ENCODE peak calls at places on chromosome 13, in four cellular contexts. D, S, K and G are unnamed samples.
A peak's percentile ranks its signal among the peaks of the same experiment; 100 is the strongest.

GRCh38 chr13:75875450-75875849 is 239.3 kb downstream of the LMO7 start:
- DNase-seq in D (no peak), S (no peak), K (no peak), G (no peak)

GRCh38 chr13:39266426-39266825 is 228.2 kb downstream of the NHLRC3 start:
- DNase-seq in D (no peak), S (no peak), K (no peak), G (no peak)

GRCh38 chr13:44414771-44415170 is 41.1 kb downstream of the SERP2 start:
- DNase-seq in D (no peak), S (no peak), K (no peak), G (no peak)

GRCh38 chr13:29386246-29386645 is 209.2 kb downstream of the SLC7A1 start:
- DNase-seq in D (no peak), S (no peak), K (no peak), G (no peak)

GRCh38 chr13:72970956-72971355 is 87.8 kb upstream of the KLF5 start:
- DNase-seq in D (no peak), S (no peak), K (peak; percentile 44), G (no peak)

GRCh38 chr13:108288741-108289140 is 19.2 kb downstream of the TNFSF13B start:
- DNase-seq in D (no peak), S (no peak), K (no peak), G (no peak)

GRCh38 chr13:82672248-82672647 is 1210.0 kb downstream of the SLITRK1 start:
- DNase-seq in D (no peak), S (no peak), K (no peak), G (no peak)

GRCh38 chr13:73677041-73677589 is 457.1 kb downstream of the KLF12 start:
- DNase-seq in D (peak; percentile 90), S (no peak), K (peak; percentile 60), G (no peak)

GRCh38 chr13:30963794-30964193 is 31.3 kb downstream of the TEX26 start:
- DNase-seq in D (peak; percentile 46), S (no peak), K (no peak), G (no peak)

GRCh38 chr13:31050486-31051400 is 111.0 kb downstream of the HSPH1 start:
- DNase-seq in D (no peak), S (no peak), K (peak; percentile 4), G (no peak)

GRCh38 chr13:33207616-33207964 is 78.0 kb downstream of the STARD13 start:
- DNase-seq in D (peak; percentile 95), S (no peak), K (peak; percentile 80), G (no peak)

GRCh38 chr13:74074723-74075122 is 59.5 kb downstream of the KLF12 start:
- DNase-seq in D (peak; percentile 66), S (no peak), K (no peak), G (no peak)

GRCh38 chr13:90184355-90184754 is 1163.1 kb upstream of the MIR17HG start:
- DNase-seq in D (no peak), S (no peak), K (no peak), G (no peak)

GRCh38 chr13:48977973-48978372 is 2.3 kb downstream of the FNDC3A start:
- DNase-seq in D (peak; percentile 29), S (peak; percentile 24), K (peak; percentile 23), G (no peak)

GRCh38 chr13:43751624-43752023 is 35.1 kb downstream of the ENOX1 start:
- DNase-seq in D (peak; percentile 11), S (no peak), K (no peak), G (no peak)

GRCh38 chr13:62084728-62085127 is 669.1 kb upstream of the PCDH20 start:
- DNase-seq in D (no peak), S (no peak), K (no peak), G (no peak)

GRCh38 chr13:88246239-88246638 is 575.1 kb downstream of the SLITRK5 start:
- DNase-seq in D (no peak), S (no peak), K (no peak), G (no peak)

GRCh38 chr13:50509771-50510441 is 333.6 kb downstream of the DLEU7 start:
- DNase-seq in D (no peak), S (no peak), K (no peak), G (no peak)

GRCh38 chr13:49410006-49410405 is 33.9 kb downstream of the CAB39L start:
- DNase-seq in D (no peak), S (no peak), K (no peak), G (no peak)

GRCh38 chr13:28557725-28558124 is 62.8 kb upstream of the FLT1 start:
- DNase-seq in D (no peak), S (no peak), K (no peak), G (no peak)

GRCh38 chr13:32883501-32883900 is 132.7 kb upstream of the KL start:
- DNase-seq in D (peak; percentile 38), S (no peak), K (peak; percentile 56), G (no peak)

GRCh38 chr13:47033216-47033615 is 136.4 kb upstream of the HTR2A start:
- DNase-seq in D (peak; percentile 57), S (no peak), K (peak; percentile 74), G (no peak)

GRCh38 chr13:75415720-75416119 is 66.2 kb downstream of the TBC1D4 start:
- DNase-seq in D (peak; percentile 86), S (no peak), K (peak; percentile 95), G (no peak)

GRCh38 chr13:66414196-66414800 is 815.8 kb downstream of the PCDH9 start:
- DNase-seq in D (no peak), S (no peak), K (peak; percentile 40), G (no peak)

GRCh38 chr13:41458939-41459753 is 1.8 kb downstream of the RGCC start:
- DNase-seq in D (peak; percentile 85), S (peak; percentile 80), K (peak; percentile 34), G (peak; percentile 66)

GRCh38 chr13:109790951-109791605 is 4.7 kb upstream of the IRS2 start:
- DNase-seq in D (peak; percentile 60), S (no peak), K (peak; percentile 45), G (no peak)

GRCh38 chr13:94454906-94455305 is 24.6 kb downstream of the DCT start:
- DNase-seq in D (no peak), S (no peak), K (no peak), G (no peak)

GRCh38 chr13:26919311-26919710 is 158.7 kb upstream of the GPR12 start:
- DNase-seq in D (no peak), S (no peak), K (peak; percentile 57), G (no peak)

GRCh38 chr13:70895599-70895998 is 787.3 kb upstream of the KLHL1 start:
- DNase-seq in D (no peak), S (no peak), K (no peak), G (no peak)

GRCh38 chr13:23790591-23791170 is 98.5 kb downstream of the MIPEP start:
- DNase-seq in D (peak; percentile 85), S (no peak), K (peak; percentile 95), G (no peak)

GRCh38 chr13:38661276-38661675 is 25.6 kb upstream of the FREM2 start:
- DNase-seq in D (peak; percentile 28), S (no peak), K (peak; percentile 25), G (no peak)

GRCh38 chr13:80048802-80049201 is 292.1 kb downstream of the SPRY2 start:
- DNase-seq in D (peak; percentile 97), S (peak; percentile 69), K (peak; percentile 97), G (peak; percentile 56)

GRCh38 chr13:33101835-33102234 is 85.6 kb downstream of the KL start:
- DNase-seq in D (no peak), S (no peak), K (no peak), G (no peak)

GRCh38 chr13:79485014-79485441 is 4.1 kb downstream of the NDFIP2 start:
- DNase-seq in D (peak; percentile 84), S (no peak), K (peak; percentile 86), G (no peak)

GRCh38 chr13:100854091-100854490 is 179.5 kb upstream of the TMTC4 start:
- DNase-seq in D (no peak), S (no peak), K (no peak), G (no peak)

GRCh38 chr13:38283346-38283745 is 66.3 kb upstream of the UFM1 start:
- DNase-seq in D (no peak), S (no peak), K (no peak), G (no peak)

GRCh38 chr13:97286317-97287046 is 64.3 kb downstream of the MBNL2 start:
- DNase-seq in D (no peak), S (no peak), K (no peak), G (no peak)

GRCh38 chr13:39253774-39254173 is 215.5 kb downstream of the NHLRC3 start:
- DNase-seq in D (peak; percentile 24), S (no peak), K (peak; percentile 28), G (no peak)

GRCh38 chr13:99085846-99086148 is 107.9 kb upstream of the DOCK9 start:
- DNase-seq in D (no peak), S (no peak), K (no peak), G (no peak)

GRCh38 chr13:99087954-99088491 is 110.2 kb upstream of the DOCK9 start:
- DNase-seq in D (no peak), S (peak; percentile 27), K (no peak), G (no peak)

GRCh38 chr13:99086149-99086868 is 108.4 kb upstream of the DOCK9 start:
- DNase-seq in D (peak; percentile 51), S (peak; percentile 90), K (peak; percentile 21), G (peak; percentile 75)

GRCh38 chr13:99087130-99087953 is 109.5 kb upstream of the DOCK9 start:
- DNase-seq in D (peak; percentile 84), S (peak; percentile 98), K (peak; percentile 85), G (peak; percentile 97)

GRCh38 chr13:99086869-99087129 is 108.9 kb upstream of the DOCK9 start:
- DNase-seq in D (peak; percentile 11), S (no peak), K (no peak), G (no peak)
- TF ChIP-seq CTCF in D (no peak), S (no peak), K (no peak), G (no peak)

DNA sequence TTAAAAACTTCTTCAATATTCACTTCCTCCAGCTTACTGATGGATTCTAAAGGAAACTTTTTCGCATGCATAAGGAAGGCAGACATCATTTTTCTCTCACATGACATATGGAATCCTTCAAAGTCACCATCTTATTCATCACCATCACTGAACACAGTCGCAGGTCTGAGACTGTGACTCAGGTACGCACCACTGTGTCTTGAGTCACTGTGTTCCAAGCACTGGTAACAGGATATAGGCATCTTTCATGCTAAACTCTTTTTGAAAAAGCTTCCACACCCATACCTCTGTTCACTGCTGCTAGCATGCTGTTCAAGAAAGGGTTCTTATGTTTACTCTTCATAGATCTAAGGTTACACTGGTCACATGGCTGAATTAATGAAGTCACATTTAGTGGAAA is 67.0 kb upstream of the SIAH3 start:
- DNase-seq in D (no peak), S (no peak), K (no peak), G (no peak)
- TF ChIP-seq CTCF in D (no peak), S (no peak), K (no peak), G (no peak)

GRCh38 chr13:112969692-112970338 is 801 bp downstream of the MCF2L start:
- DNase-seq in D (no peak), S (no peak), K (no peak), G (no peak)

GRCh38 chr13:112967666-112968379 is 1.2 kb upstream of the MCF2L start:
- DNase-seq in D (no peak), S (no peak), K (no peak), G (no peak)

GRCh38 chr13:112970552-112971287 is 1.7 kb downstream of the MCF2L start:
- DNase-seq in D (no peak), S (no peak), K (no peak), G (no peak)

GRCh38 chr13:112968380-112968909 is 569 bp upstream of the MCF2L start:
- DNase-seq in D (no peak), S (peak; percentile 63), K (no peak), G (no peak)

GRCh38 chr13:112968910-112969691 is at the start of gene MCF2L:
- DNase-seq in D (peak; percentile 54), S (peak; percentile 67), K (peak; percentile 8), G (peak; percentile 47)
- TF ChIP-seq CTCF in D (peak; percentile 14), S (no peak), K (no peak), G (peak; percentile 3)

GRCh38 chr13:19957320-19958118 is 1.0 kb upstream of the ZMYM2 start:
- DNase-seq in D (peak; percentile 84), S (peak; percentile 69), K (peak; percentile 80), G (peak; percentile 66)
- TF ChIP-seq CTCF in D (peak; percentile 67), S (peak; percentile 37), K (peak; percentile 66), G (peak; percentile 53)